ENCODE peak calls at places on chromosomes 11 and 22, in four cellular contexts. W, I, Q and D are unnamed samples.
A peak's percentile ranks its signal among the peaks of the same experiment; 100 is the strongest.

GRCh38 chr11:3840289-3840869 is 380 bp downstream of the RHOG start:
- DNase-seq in W (peak; percentile 79), I (peak; percentile 59), Q (no peak), D (no peak)

GRCh38 chr11:118705796-118706545 is 26.5 kb upstream of the TREH start:
- DNase-seq in W (no peak), I (no peak), Q (peak; percentile 6), D (no peak)

GRCh38 chr11:57131080-57131790 is 50.5 kb upstream of the LRRC55 start:
- DNase-seq in W (peak; percentile 74), I (no peak), Q (peak; percentile 34), D (peak; percentile 57)

GRCh38 chr11:114762437-114762836 is 84.1 kb downstream of the NXPE2 start:
- DNase-seq in W (peak; percentile 80), I (no peak), Q (peak; percentile 77), D (peak; percentile 41)

GRCh38 chr11:118342503-118343161 is at the start of gene CD3D:
- DNase-seq in W (no peak), I (peak; percentile 79), Q (no peak), D (no peak)

GRCh38 chr22:41638124-41638523 is 17.0 kb downstream of the XRCC6 start:
- DNase-seq in W (no peak), I (no peak), Q (no peak), D (no peak)

GRCh38 chr11:12794556-12795230 is 120.5 kb downstream of the TEAD1 start:
- DNase-seq in W (no peak), I (no peak), Q (no peak), D (no peak)

GRCh38 chr11:60235318-60235717 is 7.6 kb downstream of the MS4A4E start:
- DNase-seq in W (no peak), I (no peak), Q (no peak), D (no peak)

GRCh38 chr11:86686531-86686930 is 14.1 kb upstream of the ME3 start:
- DNase-seq in W (no peak), I (no peak), Q (no peak), D (no peak)

GRCh38 chr22:28268176-28268575 is 349.1 kb upstream of the PITPNB start:
- DNase-seq in W (no peak), I (no peak), Q (no peak), D (no peak)

GRCh38 chr11:33266418-33267215 is 9.4 kb downstream of the HIPK3 start:
- DNase-seq in W (no peak), I (no peak), Q (peak; percentile 91), D (peak; percentile 49)

GRCh38 chr11:43577566-43578264 is 102.8 kb upstream of the HSD17B12 start:
- DNase-seq in W (no peak), I (no peak), Q (no peak), D (no peak)

GRCh38 chr11:106276859-106277436 is 199.5 kb downstream of the AASDHPPT start:
- DNase-seq in W (peak; percentile 6), I (no peak), Q (peak; percentile 56), D (peak; percentile 29)

GRCh38 chr22:27775087-27775697 is 26.4 kb downstream of the MN1 start:
- DNase-seq in W (no peak), I (no peak), Q (peak; percentile 43), D (no peak)

GRCh38 chr22:20106849-20107237 is 9.1 kb upstream of the RANBP1 start:
- DNase-seq in W (no peak), I (no peak), Q (no peak), D (no peak)

GRCh38 chr11:13169709-13170108 is 107.9 kb upstream of the BMAL1 start:
- DNase-seq in W (no peak), I (no peak), Q (peak; percentile 94), D (peak; percentile 98)

GRCh38 chr11:75428989-75429640 is 3.9 kb downstream of the KLHL35 start:
- DNase-seq in W (no peak), I (no peak), Q (no peak), D (no peak)

GRCh38 chr11:62445314-62445740 is 26.5 kb downstream of the SCGB1A1 start:
- DNase-seq in W (no peak), I (no peak), Q (peak; percentile 95), D (peak; percentile 35)

GRCh38 chr11:8311366-8311765 is 47.7 kb upstream of the LMO1 start:
- DNase-seq in W (no peak), I (no peak), Q (no peak), D (no peak)

GRCh38 chr22:49377306-49377705 is 450.4 kb downstream of the BRD1 start:
- DNase-seq in W (no peak), I (no peak), Q (no peak), D (no peak)

GRCh38 chr11:117809236-117810055 is 12.4 kb upstream of the DSCAML1 start:
- DNase-seq in W (peak; percentile 86), I (no peak), Q (peak; percentile 46), D (peak; percentile 17)

GRCh38 chr11:12330491-12331231 is 46.7 kb upstream of the PARVA start:
- DNase-seq in W (peak; percentile 20), I (no peak), Q (no peak), D (peak; percentile 6)

GRCh38 chr11:35305670-35306382 is 113.5 kb downstream of the SLC1A2 start:
- DNase-seq in W (peak; percentile 79), I (peak; percentile 53), Q (peak; percentile 70), D (peak; percentile 61)
- TF ChIP-seq CTCF in W (peak; percentile 72), I (peak; percentile 63), Q (peak; percentile 41), D (peak; percentile 18)

GRCh38 chr11:127789887-127790286 is 789.3 kb upstream of the KIRREL3 start:
- DNase-seq in W (peak; percentile 52), I (no peak), Q (no peak), D (peak; percentile 57)
- TF ChIP-seq CTCF in W (no peak), I (no peak), Q (peak; percentile 18), D (peak; percentile 29)

GRCh38 chr11:129972596-129972995 is 30.0 kb downstream of the PRDM10 start:
- DNase-seq in W (no peak), I (no peak), Q (no peak), D (no peak)

GRCh38 chr11:129968611-129969419 is 33.8 kb downstream of the PRDM10 start:
- DNase-seq in W (no peak), I (no peak), Q (no peak), D (no peak)

GRCh38 chr11:129965248-129965647 is 37.4 kb downstream of the PRDM10 start:
- DNase-seq in W (no peak), I (no peak), Q (no peak), D (no peak)

GRCh38 chr11:129969973-129970372 is 32.7 kb downstream of the PRDM10 start:
- DNase-seq in W (no peak), I (no peak), Q (no peak), D (no peak)

DNA sequence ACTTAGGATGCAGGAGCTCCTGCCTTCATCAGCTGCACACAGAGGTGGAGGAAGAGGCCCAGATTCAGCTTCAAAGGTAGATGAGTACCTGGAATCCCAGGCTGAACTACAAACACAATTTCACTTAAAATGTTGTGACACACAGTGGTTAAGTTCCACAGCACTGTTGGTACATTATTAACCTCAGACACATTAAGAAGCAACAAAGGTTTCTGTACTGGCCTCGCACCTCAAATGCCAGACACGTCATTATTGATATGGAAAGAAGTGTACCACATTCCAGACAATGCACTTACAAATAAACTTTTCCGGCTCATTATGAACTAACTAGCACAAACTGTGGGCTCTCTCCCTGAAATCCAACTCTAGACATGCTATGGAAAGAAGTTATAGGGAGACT is 34.6 kb downstream of the PRDM10 start:
- DNase-seq in W (no peak), I (no peak), Q (no peak), D (no peak)
- TF ChIP-seq CTCF in W (no peak), I (no peak), Q (no peak), D (no peak)

DNA sequence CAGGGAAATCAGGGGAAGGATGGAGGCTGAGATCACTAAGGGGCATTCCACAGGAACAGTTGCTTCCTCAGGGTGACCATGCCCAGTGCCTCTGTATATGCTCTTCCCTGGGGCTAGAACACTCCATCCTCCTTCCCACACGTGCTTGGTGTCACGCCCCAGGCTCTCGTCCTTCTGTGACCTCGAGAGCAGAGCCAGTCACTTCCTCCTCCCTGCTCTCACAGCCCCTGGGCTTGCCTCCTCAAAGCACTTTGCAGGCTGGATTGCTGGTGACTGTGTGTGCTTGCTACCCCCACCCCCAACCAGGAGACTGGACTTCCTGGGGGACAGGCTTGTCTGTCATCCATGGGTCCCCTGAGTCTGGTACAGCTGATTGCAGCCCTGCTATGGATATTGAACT is 56.5 kb upstream of the AMPD3 start:
- DNase-seq in W (no peak), I (no peak), Q (no peak), D (no peak)
- TF ChIP-seq CTCF in W (no peak), I (no peak), Q (no peak), D (no peak)